ENCODE peak calls at places on chromosome 4, in five cellular contexts. One of them, this sample, is unnamed.

GRCh38 chr4:91958651-91959050 is 345.1 kb upstream of the GRID2 start:
- DNase-seq in H9: peak; percentile 34
- DNase-seq in H1: no peak
- DNase-seq in mesenchymal stem cell: no peak
- DNase-seq in IMR-90: peak; percentile 6
- DNase-seq in this sample: no peak

GRCh38 chr4:88439161-88439760 is 17.7 kb upstream of the HERC5 start:
- DNase-seq in H9: peak; percentile 64
- DNase-seq in H1: peak; percentile 51
- DNase-seq in mesenchymal stem cell: no peak
- DNase-seq in IMR-90: no peak
- DNase-seq in this sample: no peak

GRCh38 chr4:16225996-16226815 is at the start of gene TAPT1:
- DNase-seq in H9: peak; percentile 77
- DNase-seq in H1: no peak
- DNase-seq in mesenchymal stem cell: peak; percentile 68
- DNase-seq in IMR-90: peak; percentile 30
- DNase-seq in this sample: peak; percentile 66

GRCh38 chr4:21888195-21888976 is 60.2 kb downstream of the KCNIP4 start:
- DNase-seq in H9: no peak
- DNase-seq in H1: no peak
- DNase-seq in mesenchymal stem cell: peak; percentile 94
- DNase-seq in IMR-90: peak; percentile 93
- DNase-seq in this sample: no peak

GRCh38 chr4:182556576-182556975 is 313.4 kb downstream of the TENM3 start:
- DNase-seq in H9: no peak
- DNase-seq in H1: no peak
- DNase-seq in mesenchymal stem cell: peak; percentile 26
- DNase-seq in IMR-90: peak; percentile 82
- DNase-seq in this sample: no peak

GRCh38 chr4:73714647-73715046 is 25.7 kb upstream of the CXCL8 start:
- DNase-seq in H9: no peak
- DNase-seq in H1: no peak
- DNase-seq in mesenchymal stem cell: no peak
- DNase-seq in IMR-90: no peak
- DNase-seq in this sample: no peak

GRCh38 chr4:16609170-16609758 is 289.2 kb downstream of the LDB2 start:
- DNase-seq in H9: peak; percentile 46
- DNase-seq in H1: no peak
- DNase-seq in mesenchymal stem cell: no peak
- DNase-seq in IMR-90: no peak
- DNase-seq in this sample: no peak

GRCh38 chr4:165368567-165368966 is 10.2 kb upstream of the CPE start:
- DNase-seq in H9: no peak
- DNase-seq in H1: no peak
- DNase-seq in mesenchymal stem cell: no peak
- DNase-seq in IMR-90: no peak
- DNase-seq in this sample: no peak

GRCh38 chr4:4969298-4969697 is 50.0 kb downstream of the CYTL1 start:
- DNase-seq in H9: no peak
- DNase-seq in H1: no peak
- DNase-seq in mesenchymal stem cell: peak; percentile 8
- DNase-seq in IMR-90: peak; percentile 3
- DNase-seq in this sample: no peak

GRCh38 chr4:71065991-71066390 is 72.5 kb downstream of the DCK start:
- DNase-seq in H9: no peak
- DNase-seq in H1: no peak
- DNase-seq in mesenchymal stem cell: no peak
- DNase-seq in IMR-90: no peak
- DNase-seq in this sample: no peak

GRCh38 chr4:8340721-8341680 is 71.4 kb downstream of the HTRA3 start:
- DNase-seq in H9: no peak
- DNase-seq in H1: no peak
- DNase-seq in mesenchymal stem cell: no peak
- DNase-seq in IMR-90: no peak
- DNase-seq in this sample: no peak

GRCh38 chr4:170651786-170652185 is 562.0 kb upstream of the AADAT start:
- DNase-seq in H9: no peak
- DNase-seq in H1: no peak
- DNase-seq in mesenchymal stem cell: peak; percentile 66
- DNase-seq in IMR-90: peak; percentile 29
- DNase-seq in this sample: no peak

GRCh38 chr4:46388860-46389259 is 1.1 kb downstream of the GABRA2 start:
- DNase-seq in H9: no peak
- DNase-seq in H1: no peak
- DNase-seq in mesenchymal stem cell: peak; percentile 59
- DNase-seq in IMR-90: no peak
- DNase-seq in this sample: no peak

GRCh38 chr4:165874072-165874798 is 1.2 kb downstream of the TLL1 start:
- DNase-seq in H9: peak; percentile 40
- DNase-seq in H1: no peak
- DNase-seq in mesenchymal stem cell: peak; percentile 14
- DNase-seq in IMR-90: no peak
- DNase-seq in this sample: peak; percentile 20

GRCh38 chr4:16516796-16517413 is 290.6 kb upstream of the TAPT1 start:
- DNase-seq in H9: no peak
- DNase-seq in H1: peak; percentile 13
- DNase-seq in mesenchymal stem cell: peak; percentile 63
- DNase-seq in IMR-90: peak; percentile 85
- DNase-seq in this sample: no peak

GRCh38 chr4:6727943-6728250 is 11.9 kb downstream of the BLOC1S4 start:
- DNase-seq in H9: peak; percentile 25
- DNase-seq in H1: no peak
- DNase-seq in mesenchymal stem cell: peak; percentile 59
- DNase-seq in IMR-90: no peak
- DNase-seq in this sample: no peak

GRCh38 chr4:6728320-6729029 is 12.5 kb downstream of the BLOC1S4 start:
- DNase-seq in H9: peak; percentile 25
- DNase-seq in H1: no peak
- DNase-seq in mesenchymal stem cell: no peak
- DNase-seq in IMR-90: no peak
- DNase-seq in this sample: no peak

GRCh38 chr4:6730603-6731300 is 14.8 kb downstream of the BLOC1S4 start:
- DNase-seq in H9: peak; percentile 31
- DNase-seq in H1: no peak
- DNase-seq in mesenchymal stem cell: no peak
- DNase-seq in IMR-90: no peak
- DNase-seq in this sample: no peak

GRCh38 chr4:6724461-6725111 is 8.6 kb downstream of the BLOC1S4 start:
- DNase-seq in H9: no peak
- DNase-seq in H1: no peak
- DNase-seq in mesenchymal stem cell: peak; percentile 63
- DNase-seq in IMR-90: peak; percentile 41
- DNase-seq in this sample: no peak

DNA sequence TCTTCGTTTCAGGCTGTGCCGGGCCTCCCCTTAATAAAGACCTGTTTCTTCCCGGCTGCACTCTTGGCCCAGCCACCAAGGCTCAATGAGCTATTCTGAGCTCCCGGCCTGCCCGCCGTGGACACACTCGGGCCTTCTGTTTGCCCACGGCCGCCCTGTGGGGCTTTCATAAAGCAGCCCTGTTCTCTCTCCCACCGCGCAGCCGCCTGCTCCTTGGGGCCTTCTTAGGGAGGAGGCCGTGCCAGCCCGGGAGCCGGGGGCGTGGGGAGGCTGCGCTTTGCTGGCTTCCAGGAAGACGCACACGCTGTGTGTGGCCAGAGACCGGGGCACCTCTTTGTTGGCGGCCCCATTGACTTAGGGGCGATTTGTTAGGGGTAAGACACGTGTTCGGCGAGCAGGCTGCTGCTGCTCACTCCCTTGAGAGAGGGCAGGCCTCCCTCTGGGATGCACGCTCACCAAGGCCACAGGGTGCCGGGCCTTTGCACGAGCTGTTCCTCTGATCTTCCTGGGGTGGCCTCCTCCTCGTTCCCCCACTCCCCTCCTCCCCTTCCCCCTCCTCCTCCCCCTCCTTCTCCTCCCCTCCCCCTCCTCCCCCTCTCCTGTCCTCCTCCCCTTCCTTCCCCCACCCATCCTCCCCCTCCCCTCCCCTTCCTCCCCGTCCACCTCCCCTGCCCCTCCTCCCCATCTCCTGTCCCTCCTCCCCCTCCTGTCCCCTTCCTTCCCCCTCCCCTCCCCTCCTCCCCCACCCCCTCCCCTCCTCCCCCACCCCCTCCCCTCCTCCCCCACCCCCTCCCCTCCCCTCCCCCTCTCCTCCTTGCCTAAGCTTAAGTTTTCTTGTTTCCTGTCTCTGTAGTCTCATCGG is 11.3 kb downstream of the BLOC1S4 start:
- DNase-seq in H9: peak; percentile 67
- DNase-seq in H1: no peak
- DNase-seq in mesenchymal stem cell: peak; percentile 54
- DNase-seq in IMR-90: no peak
- DNase-seq in this sample: peak; percentile 67
- H3K4me2 ChIP-seq in H9: no peak overlapping the region
- H3K4me2 ChIP-seq in H1: no peak overlapping the region
- H3K4me2 ChIP-seq in mesenchymal stem cell: no peak overlapping the region
- H3K4me2 ChIP-seq in IMR-90: no peak overlapping the region
- H3K4me2 ChIP-seq in this sample: peak overlapping the region; percentile 36

GRCh38 chr4:183906486-183906735 is 1.3 kb downstream of the STOX2 start:
- DNase-seq in H9: no peak
- DNase-seq in H1: no peak
- DNase-seq in mesenchymal stem cell: peak; percentile 1
- DNase-seq in IMR-90: no peak
- DNase-seq in this sample: no peak

GRCh38 chr4:183905593-183906485 is 732 bp downstream of the STOX2 start:
- DNase-seq in H9: peak; percentile 95
- DNase-seq in H1: peak; percentile 86
- DNase-seq in mesenchymal stem cell: peak; percentile 56
- DNase-seq in IMR-90: peak; percentile 37
- DNase-seq in this sample: peak; percentile 67

GRCh38 chr4:183905081-183905592 is at the start of gene STOX2:
- DNase-seq in H9: peak; percentile 84
- DNase-seq in H1: no peak
- DNase-seq in mesenchymal stem cell: peak; percentile 71
- DNase-seq in IMR-90: peak; percentile 55
- DNase-seq in this sample: peak; percentile 78

GRCh38 chr4:183908284-183908683 is 3.2 kb downstream of the STOX2 start:
- DNase-seq in H9: no peak
- DNase-seq in H1: no peak
- DNase-seq in mesenchymal stem cell: no peak
- DNase-seq in IMR-90: no peak
- DNase-seq in this sample: no peak

DNA sequence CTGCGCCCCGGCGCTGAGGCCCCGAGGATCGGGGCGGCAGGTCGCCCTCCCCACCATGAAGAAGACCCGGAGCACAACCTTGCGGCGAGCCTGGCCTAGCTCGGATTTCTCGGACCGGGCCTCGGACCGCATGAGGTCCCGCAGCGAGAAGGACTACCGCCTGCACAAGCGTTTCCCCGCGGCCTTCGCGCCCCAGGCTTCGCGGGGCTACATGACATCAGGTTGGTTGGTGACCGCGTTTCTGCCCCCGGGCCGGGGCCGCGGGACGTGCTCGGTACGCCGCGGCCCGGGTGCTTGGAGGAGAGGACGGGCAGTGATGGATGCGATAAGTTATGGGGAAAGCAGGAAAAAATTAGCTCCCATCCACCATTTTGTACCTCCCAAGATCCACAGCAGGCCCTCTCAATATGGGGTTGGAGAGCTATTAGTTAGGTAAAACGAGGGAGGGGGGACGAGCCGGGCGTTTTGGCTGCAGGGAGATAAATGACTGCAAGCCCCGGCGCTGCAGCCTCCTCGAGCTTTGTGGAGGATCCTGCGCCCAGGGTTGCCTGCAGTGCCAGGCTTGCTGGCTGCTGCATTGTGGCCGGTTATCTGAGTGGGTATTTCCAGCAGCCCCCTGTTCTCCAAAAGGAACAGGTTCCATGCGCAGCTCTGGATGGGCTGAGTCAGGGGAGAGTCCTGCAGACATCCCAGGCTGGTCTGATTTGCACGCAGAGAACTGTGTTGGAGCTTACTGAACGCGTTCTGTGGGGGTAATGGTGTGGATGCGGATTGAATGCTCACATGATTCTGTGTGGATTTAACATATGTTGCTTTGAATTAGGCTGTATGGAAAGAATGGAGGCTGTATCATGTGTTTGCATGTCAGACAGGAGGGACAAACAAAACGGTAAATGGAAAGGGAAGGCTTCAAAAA is 1.9 kb downstream of the STOX2 start:
- DNase-seq in H9: peak; percentile 64
- DNase-seq in H1: no peak
- DNase-seq in mesenchymal stem cell: peak; percentile 27
- DNase-seq in IMR-90: no peak
- DNase-seq in this sample: peak; percentile 48
- H4K8ac ChIP-seq in H9: no peak overlapping the region
- H4K8ac ChIP-seq in H1: peak overlapping the region; percentile 45
- H4K8ac ChIP-seq in mesenchymal stem cell: no peak overlapping the region
- H4K8ac ChIP-seq in IMR-90: no peak overlapping the region
- H4K8ac ChIP-seq in this sample: no peak overlapping the region

DNA sequence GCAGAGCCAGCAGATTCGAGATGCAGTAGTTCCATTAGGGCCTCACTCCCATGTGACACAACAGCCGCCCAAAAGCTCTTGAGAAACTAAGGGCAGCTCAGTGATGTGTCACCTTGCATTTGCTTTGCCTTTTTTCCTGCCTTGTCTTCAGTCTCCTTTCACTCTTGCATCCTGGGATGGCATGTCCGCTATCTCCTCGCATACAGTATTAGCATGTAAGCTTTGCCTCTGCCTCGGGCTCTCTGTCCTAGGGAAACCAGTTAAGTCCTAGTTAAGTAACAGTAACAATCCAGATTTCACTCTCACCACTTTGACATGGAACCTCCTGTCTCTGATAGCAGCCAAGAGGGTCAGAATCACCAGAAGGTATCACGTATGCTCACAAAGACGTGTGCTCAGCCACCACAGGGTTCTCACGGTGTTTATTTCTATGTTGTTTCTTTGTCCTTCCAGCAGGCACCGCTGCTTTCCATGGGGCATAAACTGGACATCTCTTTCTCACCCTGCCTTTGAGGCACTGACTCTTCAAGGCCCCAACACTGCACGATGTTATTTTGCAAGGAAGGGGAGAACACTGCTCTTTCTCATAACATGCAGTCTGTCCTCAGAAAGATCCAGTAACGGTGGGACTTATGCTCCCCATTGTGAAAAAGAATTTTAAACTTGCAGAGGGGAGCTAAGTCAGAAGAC is 26.7 kb upstream of the SORBS2 start:
- DNase-seq in H9: no peak
- DNase-seq in H1: no peak
- DNase-seq in mesenchymal stem cell: no peak
- DNase-seq in IMR-90: peak; percentile 5
- DNase-seq in this sample: no peak
- H3K14ac ChIP-seq in H9: peak overlapping the region; percentile 88
- H3K14ac ChIP-seq in H1: peak overlapping the region; percentile 95
- H3K14ac ChIP-seq in mesenchymal stem cell: no peak overlapping the region
- H3K14ac ChIP-seq in IMR-90: peak overlapping the region; percentile 64
- H3K14ac ChIP-seq in this sample: no peak overlapping the region

DNA sequence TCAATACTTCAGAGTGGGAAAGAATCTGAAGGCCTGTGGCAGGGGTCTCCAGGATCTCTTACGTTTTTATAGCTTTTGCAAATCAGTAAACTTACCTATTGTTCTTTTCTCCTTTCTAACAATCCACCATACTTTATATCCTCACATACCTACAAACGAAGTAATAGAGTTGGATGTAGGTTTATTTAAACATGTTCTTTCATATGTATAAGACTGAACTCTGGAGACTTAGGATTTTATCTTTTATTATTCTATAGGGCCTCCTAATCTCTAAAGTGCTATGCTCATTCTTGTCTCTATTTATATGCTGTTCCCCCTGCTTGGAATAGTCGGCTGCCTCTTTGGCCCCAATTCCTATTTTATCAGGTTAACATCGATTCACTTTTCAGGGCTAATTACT is 43.8 kb upstream of the NUDT6 start:
- DNase-seq in H9: no peak
- DNase-seq in H1: no peak
- DNase-seq in mesenchymal stem cell: no peak
- DNase-seq in IMR-90: no peak
- DNase-seq in this sample: no peak
- H3K4me2 ChIP-seq in H9: no peak overlapping the region
- H3K4me2 ChIP-seq in H1: no peak overlapping the region
- H3K4me2 ChIP-seq in mesenchymal stem cell: no peak overlapping the region
- H3K4me2 ChIP-seq in IMR-90: no peak overlapping the region
- H3K4me2 ChIP-seq in this sample: no peak overlapping the region

This sample was measured in neuronal stem cell.